ENCODE peak calls at places on chromosome 19, in nine cellular contexts. One of them, this sample, is unnamed. For H3K4me1 and H3K36me3, the result is how much of the 10 kb centered on the place peaks cover.

GRCh38 chr19:46764817-46765291 is 18.6 kb upstream of the STRN4 start:
- DNase-seq in ascending aorta: no peak
- DNase-seq in psoas muscle: no peak
- DNase-seq in testis: peak
- DNase-seq in mammary epithelial cell: no peak
- DNase-seq in tibial artery: no peak
- DNase-seq in left lung: no peak
- DNase-seq in spleen: no peak
- DNase-seq in PC-3: no peak
- DNase-seq in this sample: no peak

GRCh38 chr19:36573948-36574726 is 1.0 kb upstream of the ZNF529 start:
- DNase-seq in mammary epithelial cell: peak
- DNase-seq in spleen: no peak
- DNase-seq in tibial artery: no peak
- DNase-seq in ascending aorta: no peak
- DNase-seq in psoas muscle: no peak
- DNase-seq in PC-3: peak
- DNase-seq in testis: peak
- DNase-seq in left lung: no peak
- DNase-seq in this sample: no peak

GRCh38 chr19:13872695-13873389 is 4.1 kb upstream of the NANOS3 start:
- DNase-seq in spleen: no peak
- DNase-seq in ascending aorta: no peak
- DNase-seq in left lung: peak
- DNase-seq in testis: no peak
- DNase-seq in PC-3: no peak
- DNase-seq in psoas muscle: no peak
- DNase-seq in mammary epithelial cell: no peak
- DNase-seq in tibial artery: no peak
- DNase-seq in this sample: peak

GRCh38 chr19:15323496-15324235 is 8.7 kb downstream of the BRD4 start:
- DNase-seq in ascending aorta: peak
- DNase-seq in testis: no peak
- DNase-seq in tibial artery: peak
- DNase-seq in psoas muscle: peak
- DNase-seq in PC-3: no peak
- DNase-seq in mammary epithelial cell: peak
- DNase-seq in left lung: no peak
- DNase-seq in spleen: peak
- DNase-seq in this sample: no peak

GRCh38 chr19:55075366-55075998 is at the start of gene EPS8L1:
- DNase-seq in PC-3: peak
- DNase-seq in testis: no peak
- DNase-seq in mammary epithelial cell: peak
- DNase-seq in ascending aorta: no peak
- DNase-seq in tibial artery: no peak
- DNase-seq in spleen: no peak
- DNase-seq in psoas muscle: no peak
- DNase-seq in left lung: peak
- DNase-seq in this sample: no peak

GRCh38 chr19:54558339-54558738 is 15.3 kb upstream of the LILRA2 start:
- DNase-seq in left lung: no peak
- DNase-seq in ascending aorta: no peak
- DNase-seq in testis: no peak
- DNase-seq in mammary epithelial cell: no peak
- DNase-seq in psoas muscle: no peak
- DNase-seq in spleen: no peak
- DNase-seq in PC-3: peak
- DNase-seq in tibial artery: no peak
- DNase-seq in this sample: no peak

GRCh38 chr19:4580021-4580901 is 20.8 kb upstream of the SEMA6B start:
- DNase-seq in PC-3: no peak
- DNase-seq in psoas muscle: no peak
- DNase-seq in spleen: no peak
- DNase-seq in tibial artery: no peak
- DNase-seq in left lung: no peak
- DNase-seq in testis: no peak
- DNase-seq in ascending aorta: no peak
- DNase-seq in mammary epithelial cell: no peak
- DNase-seq in this sample: no peak

GRCh38 chr19:1818549-1819195 is 6.6 kb upstream of the ATP8B3 start:
- DNase-seq in ascending aorta: no peak
- DNase-seq in left lung: peak
- DNase-seq in PC-3: no peak
- DNase-seq in testis: no peak
- DNase-seq in psoas muscle: no peak
- DNase-seq in tibial artery: no peak
- DNase-seq in mammary epithelial cell: no peak
- DNase-seq in spleen: peak
- DNase-seq in this sample: no peak

GRCh38 chr19:1755467-1756155 is 2.3 kb downstream of the ONECUT3 start:
- DNase-seq in testis: no peak
- DNase-seq in mammary epithelial cell: no peak
- DNase-seq in tibial artery: no peak
- DNase-seq in left lung: peak
- DNase-seq in psoas muscle: no peak
- DNase-seq in ascending aorta: no peak
- DNase-seq in PC-3: no peak
- DNase-seq in spleen: no peak
- DNase-seq in this sample: no peak

GRCh38 chr19:2271516-2272103 is 10.4 kb downstream of the PEAK3 start:
- DNase-seq in tibial artery: no peak
- DNase-seq in left lung: peak
- DNase-seq in testis: no peak
- DNase-seq in spleen: peak
- DNase-seq in psoas muscle: peak
- DNase-seq in ascending aorta: peak
- DNase-seq in mammary epithelial cell: peak
- DNase-seq in PC-3: peak
- DNase-seq in this sample: no peak

GRCh38 chr19:18470153-18470552 is 32.2 kb upstream of the ISYNA1 start:
- DNase-seq in spleen: peak
- DNase-seq in psoas muscle: no peak
- DNase-seq in ascending aorta: no peak
- DNase-seq in PC-3: no peak
- DNase-seq in left lung: peak
- DNase-seq in mammary epithelial cell: no peak
- DNase-seq in testis: no peak
- DNase-seq in tibial artery: no peak
- DNase-seq in this sample: no peak
- H3K4me1 ChIP-seq in spleen: under half
- H3K4me1 ChIP-seq in psoas muscle: half or more
- H3K4me1 ChIP-seq in ascending aorta: half or more
- H3K4me1 ChIP-seq in PC-3: under half
- H3K4me1 ChIP-seq in left lung: half or more
- H3K4me1 ChIP-seq in mammary epithelial cell: under half
- H3K4me1 ChIP-seq in testis: under half
- H3K4me1 ChIP-seq in tibial artery: under half
- H3K4me1 ChIP-seq in this sample: under half

GRCh38 chr19:8093740-8094139 is 41.2 kb downstream of the CCL25 start:
- DNase-seq in ascending aorta: no peak
- DNase-seq in tibial artery: no peak
- DNase-seq in psoas muscle: no peak
- DNase-seq in spleen: no peak
- DNase-seq in mammary epithelial cell: no peak
- DNase-seq in testis: no peak
- DNase-seq in left lung: no peak
- DNase-seq in PC-3: no peak
- DNase-seq in this sample: no peak

GRCh38 chr19:8094336-8094735 is 41.8 kb downstream of the CCL25 start:
- DNase-seq in left lung: peak
- DNase-seq in psoas muscle: no peak
- DNase-seq in PC-3: no peak
- DNase-seq in spleen: no peak
- DNase-seq in testis: no peak
- DNase-seq in mammary epithelial cell: no peak
- DNase-seq in tibial artery: no peak
- DNase-seq in ascending aorta: no peak
- DNase-seq in this sample: no peak

GRCh38 chr19:8097198-8097597 is 44.6 kb downstream of the CCL25 start:
- DNase-seq in tibial artery: no peak
- DNase-seq in left lung: peak
- DNase-seq in spleen: no peak
- DNase-seq in mammary epithelial cell: no peak
- DNase-seq in ascending aorta: no peak
- DNase-seq in testis: no peak
- DNase-seq in PC-3: no peak
- DNase-seq in psoas muscle: no peak
- DNase-seq in this sample: no peak

GRCh38 chr19:8096071-8096470 is 43.5 kb downstream of the CCL25 start:
- DNase-seq in tibial artery: no peak
- DNase-seq in mammary epithelial cell: no peak
- DNase-seq in PC-3: peak
- DNase-seq in left lung: peak
- DNase-seq in ascending aorta: no peak
- DNase-seq in testis: no peak
- DNase-seq in spleen: no peak
- DNase-seq in psoas muscle: no peak
- DNase-seq in this sample: no peak

DNA sequence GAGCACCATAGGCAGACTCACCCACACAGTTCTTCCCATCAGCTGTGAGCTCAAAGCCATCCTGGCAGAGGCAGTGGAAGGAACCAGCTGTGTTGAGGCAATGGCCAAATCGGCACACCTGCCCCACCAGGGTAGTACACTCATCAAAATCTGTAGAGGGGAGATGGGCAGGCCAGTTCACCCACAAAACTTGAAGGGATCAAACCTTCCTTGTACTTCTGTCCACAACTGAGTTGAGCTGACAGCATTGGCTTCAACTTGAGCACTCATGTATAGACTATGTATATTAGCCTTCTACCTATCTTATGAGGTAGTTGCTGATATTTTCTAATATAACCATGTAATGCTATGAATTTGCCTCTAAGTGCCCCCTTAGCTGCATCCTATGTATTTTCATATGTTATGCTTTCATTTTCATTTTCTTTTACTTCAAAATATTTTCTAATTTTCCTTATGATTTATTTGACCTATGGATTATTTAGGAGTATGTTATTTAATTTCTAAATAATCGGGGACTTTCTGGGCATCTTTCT is 42.9 kb downstream of the CCL25 start:
- DNase-seq in testis: no peak
- DNase-seq in left lung: peak
- DNase-seq in spleen: no peak
- DNase-seq in ascending aorta: no peak
- DNase-seq in mammary epithelial cell: no peak
- DNase-seq in psoas muscle: no peak
- DNase-seq in tibial artery: no peak
- DNase-seq in PC-3: no peak
- DNase-seq in this sample: no peak
- H3K36me3 ChIP-seq in testis: under half
- H3K36me3 ChIP-seq in left lung: under half
- H3K36me3 ChIP-seq in spleen: under half
- H3K36me3 ChIP-seq in ascending aorta: under half
- H3K36me3 ChIP-seq in mammary epithelial cell: under half
- H3K36me3 ChIP-seq in psoas muscle: under half
- H3K36me3 ChIP-seq in tibial artery: under half
- H3K36me3 ChIP-seq in PC-3: under half
- H3K36me3 ChIP-seq in this sample: under half

DNA sequence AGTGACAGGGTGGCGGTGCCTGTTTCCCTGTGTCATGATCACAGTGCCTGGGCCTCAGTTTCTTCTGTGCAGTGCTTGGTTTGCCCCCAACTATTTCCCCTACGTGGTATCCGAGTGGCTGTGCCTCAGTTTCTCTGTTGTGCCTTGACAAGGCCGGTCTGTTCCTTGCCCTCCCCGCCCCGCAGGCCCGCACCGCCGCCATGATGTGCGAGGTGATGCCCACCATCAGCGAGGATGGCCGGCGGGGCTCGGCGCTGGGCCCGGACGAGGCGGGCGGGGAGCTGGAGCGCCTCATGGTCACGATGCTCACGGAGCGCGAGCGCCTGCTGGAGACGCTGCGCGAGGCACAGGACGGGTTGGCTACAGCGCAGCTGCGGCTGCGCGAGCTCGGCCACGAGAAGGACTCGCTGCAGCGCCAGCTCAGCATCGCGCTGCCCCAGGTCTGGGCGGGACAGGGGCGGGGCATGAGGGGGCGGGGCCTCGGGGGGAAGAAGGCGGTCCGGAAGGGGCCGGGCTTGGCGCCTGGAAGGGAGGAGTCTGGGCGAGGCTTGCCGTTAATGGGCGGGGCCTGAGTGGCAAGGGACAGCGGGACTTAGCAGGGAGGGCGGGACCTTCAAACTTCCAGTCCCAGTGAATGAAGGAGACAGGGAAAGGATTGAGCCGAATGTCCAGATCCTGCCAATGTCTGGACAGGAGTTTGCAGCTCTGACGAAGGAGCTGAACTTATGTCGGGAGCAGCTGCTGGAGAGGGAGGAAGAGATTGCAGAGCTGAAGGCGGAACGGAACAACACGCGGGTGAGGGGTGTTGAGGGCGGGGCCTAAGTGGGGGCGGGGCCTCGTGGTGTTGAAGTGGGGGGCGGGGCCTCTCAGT is 8.6 kb downstream of the PPFIA3 start:
- DNase-seq in spleen: peak
- DNase-seq in left lung: peak
- DNase-seq in tibial artery: peak
- DNase-seq in PC-3: peak
- DNase-seq in ascending aorta: peak
- DNase-seq in psoas muscle: peak
- DNase-seq in mammary epithelial cell: peak
- DNase-seq in testis: peak
- DNase-seq in this sample: peak
- TF ChIP-seq CTCF in spleen: peak
- TF ChIP-seq CTCF in left lung: peak
- TF ChIP-seq CTCF in tibial artery: peak
- TF ChIP-seq CTCF in PC-3: no peak
- TF ChIP-seq CTCF in ascending aorta: peak
- TF ChIP-seq CTCF in psoas muscle: no peak
- TF ChIP-seq CTCF in mammary epithelial cell: no peak
- TF ChIP-seq CTCF in testis: no peak
- TF ChIP-seq CTCF in this sample: no peak

DNA sequence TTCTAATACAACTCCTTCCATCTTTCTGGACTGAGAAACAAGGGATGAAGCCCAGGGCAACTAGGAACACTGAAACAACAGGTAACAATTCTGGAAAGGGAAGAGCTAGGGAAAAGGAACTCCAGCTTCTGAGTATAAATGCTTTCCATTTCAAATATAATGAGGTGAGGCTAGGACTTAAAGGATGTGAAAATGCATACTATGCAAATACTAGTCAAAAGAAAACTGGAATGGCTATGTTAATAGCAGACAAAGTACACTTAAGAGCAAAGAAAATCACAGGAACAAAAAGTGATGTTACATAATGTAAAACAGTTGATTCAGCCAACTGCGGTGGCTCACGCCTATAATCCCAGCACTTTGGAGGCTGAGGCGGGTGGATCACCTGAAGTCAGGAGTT is 6.3 kb downstream of the SIGLEC14 start:
- DNase-seq in testis: no peak
- DNase-seq in spleen: no peak
- DNase-seq in mammary epithelial cell: no peak
- DNase-seq in PC-3: no peak
- DNase-seq in tibial artery: no peak
- DNase-seq in ascending aorta: no peak
- DNase-seq in left lung: no peak
- DNase-seq in psoas muscle: no peak
- DNase-seq in this sample: no peak
- H3K4me1 ChIP-seq in testis: under half
- H3K4me1 ChIP-seq in spleen: under half
- H3K4me1 ChIP-seq in mammary epithelial cell: under half
- H3K4me1 ChIP-seq in PC-3: under half
- H3K4me1 ChIP-seq in tibial artery: under half
- H3K4me1 ChIP-seq in ascending aorta: under half
- H3K4me1 ChIP-seq in left lung: half or more
- H3K4me1 ChIP-seq in psoas muscle: under half
- H3K4me1 ChIP-seq in this sample: under half

This sample was measured in CD8-positive, alpha-beta T cell.